ENCODE peak calls at places on chromosomes 7 and 10, in nine cellular contexts. One of them, this sample, is unnamed.

GRCh38 chr10:73819513-73820093 is 8.2 kb upstream of the NDST2 start:
- DNase-seq in gastrocnemius medialis: peak; percentile 82
- DNase-seq in testis: no peak
- DNase-seq in endodermal cell: peak; percentile 79
- DNase-seq in choroid plexus epithelial cell: peak; percentile 36
- DNase-seq in ovary: no peak
- DNase-seq in fibroblast of lung: no peak
- DNase-seq in astrocyte of the cerebellum: no peak
- DNase-seq in neural progenitor cell: no peak
- DNase-seq in this sample: no peak

GRCh38 chr10:15035385-15036301 is 8.1 kb upstream of the OLAH start:
- DNase-seq in gastrocnemius medialis: peak; percentile 21
- DNase-seq in testis: no peak
- DNase-seq in endodermal cell: peak; percentile 87
- DNase-seq in choroid plexus epithelial cell: peak; percentile 97
- DNase-seq in ovary: no peak
- DNase-seq in fibroblast of lung: peak; percentile 71
- DNase-seq in astrocyte of the cerebellum: peak; percentile 16
- DNase-seq in neural progenitor cell: no peak
- DNase-seq in this sample: peak; percentile 93

GRCh38 chr7:131071786-131072504 is 255.7 kb upstream of the MKLN1 start:
- DNase-seq in gastrocnemius medialis: no peak
- DNase-seq in testis: no peak
- DNase-seq in endodermal cell: no peak
- DNase-seq in choroid plexus epithelial cell: peak; percentile 86
- DNase-seq in ovary: peak; percentile 57
- DNase-seq in fibroblast of lung: peak; percentile 90
- DNase-seq in astrocyte of the cerebellum: peak; percentile 72
- DNase-seq in neural progenitor cell: no peak
- DNase-seq in this sample: peak; percentile 88

GRCh38 chr7:43921423-43921822 is 4.8 kb upstream of the UBE2D4 start:
- DNase-seq in gastrocnemius medialis: no peak
- DNase-seq in testis: no peak
- DNase-seq in endodermal cell: no peak
- DNase-seq in choroid plexus epithelial cell: no peak
- DNase-seq in ovary: no peak
- DNase-seq in fibroblast of lung: no peak
- DNase-seq in astrocyte of the cerebellum: no peak
- DNase-seq in neural progenitor cell: no peak
- DNase-seq in this sample: no peak

GRCh38 chr7:20650782-20651181 is 35.3 kb downstream of the ABCB5 start:
- DNase-seq in gastrocnemius medialis: no peak
- DNase-seq in testis: no peak
- DNase-seq in endodermal cell: peak; percentile 84
- DNase-seq in choroid plexus epithelial cell: no peak
- DNase-seq in ovary: no peak
- DNase-seq in fibroblast of lung: no peak
- DNase-seq in astrocyte of the cerebellum: no peak
- DNase-seq in neural progenitor cell: no peak
- DNase-seq in this sample: no peak

GRCh38 chr7:30911561-30911969 is at the start of gene AQP1:
- DNase-seq in gastrocnemius medialis: no peak
- DNase-seq in testis: no peak
- DNase-seq in endodermal cell: no peak
- DNase-seq in choroid plexus epithelial cell: peak; percentile 53
- DNase-seq in ovary: peak; percentile 72
- DNase-seq in fibroblast of lung: peak; percentile 55
- DNase-seq in astrocyte of the cerebellum: peak; percentile 9
- DNase-seq in neural progenitor cell: peak; percentile 53
- DNase-seq in this sample: peak; percentile 31

GRCh38 chr7:107948645-107949442 is 54.1 kb downstream of the LAMB1 start:
- DNase-seq in gastrocnemius medialis: no peak
- DNase-seq in testis: no peak
- DNase-seq in endodermal cell: no peak
- DNase-seq in choroid plexus epithelial cell: peak; percentile 87
- DNase-seq in ovary: no peak
- DNase-seq in fibroblast of lung: peak; percentile 93
- DNase-seq in astrocyte of the cerebellum: peak; percentile 76
- DNase-seq in neural progenitor cell: no peak
- DNase-seq in this sample: peak; percentile 93

GRCh38 chr10:127889605-127890195 is 3.0 kb downstream of the CLRN3 start:
- DNase-seq in gastrocnemius medialis: no peak
- DNase-seq in testis: no peak
- DNase-seq in endodermal cell: no peak
- DNase-seq in choroid plexus epithelial cell: peak; percentile 79
- DNase-seq in ovary: no peak
- DNase-seq in fibroblast of lung: peak; percentile 78
- DNase-seq in astrocyte of the cerebellum: no peak
- DNase-seq in neural progenitor cell: no peak
- DNase-seq in this sample: peak; percentile 50

GRCh38 chr7:30915751-30916150 is 4.1 kb downstream of the AQP1 start:
- DNase-seq in gastrocnemius medialis: no peak
- DNase-seq in testis: no peak
- DNase-seq in endodermal cell: no peak
- DNase-seq in choroid plexus epithelial cell: no peak
- DNase-seq in ovary: no peak
- DNase-seq in fibroblast of lung: no peak
- DNase-seq in astrocyte of the cerebellum: no peak
- DNase-seq in neural progenitor cell: no peak
- DNase-seq in this sample: no peak

GRCh38 chr7:113282875-113283274 is 164.5 kb upstream of the SMIM30 start:
- DNase-seq in gastrocnemius medialis: no peak
- DNase-seq in testis: no peak
- DNase-seq in endodermal cell: no peak
- DNase-seq in choroid plexus epithelial cell: no peak
- DNase-seq in ovary: no peak
- DNase-seq in fibroblast of lung: no peak
- DNase-seq in astrocyte of the cerebellum: no peak
- DNase-seq in neural progenitor cell: no peak
- DNase-seq in this sample: no peak

GRCh38 chr10:71981024-71981867 is 17.1 kb downstream of the CHST3 start:
- DNase-seq in gastrocnemius medialis: no peak
- DNase-seq in testis: peak; percentile 89
- DNase-seq in endodermal cell: no peak
- DNase-seq in choroid plexus epithelial cell: peak; percentile 45
- DNase-seq in ovary: peak; percentile 71
- DNase-seq in fibroblast of lung: peak; percentile 82
- DNase-seq in astrocyte of the cerebellum: no peak
- DNase-seq in neural progenitor cell: peak; percentile 62
- DNase-seq in this sample: peak; percentile 71

GRCh38 chr10:48224979-48225560 is 49.4 kb downstream of the FRMPD2 start:
- DNase-seq in gastrocnemius medialis: no peak
- DNase-seq in testis: peak; percentile 38
- DNase-seq in endodermal cell: no peak
- DNase-seq in choroid plexus epithelial cell: no peak
- DNase-seq in ovary: no peak
- DNase-seq in fibroblast of lung: peak; percentile 5
- DNase-seq in astrocyte of the cerebellum: no peak
- DNase-seq in neural progenitor cell: no peak
- DNase-seq in this sample: no peak

GRCh38 chr7:98234429-98235147 is 17.4 kb downstream of the TECPR1 start:
- DNase-seq in gastrocnemius medialis: no peak
- DNase-seq in testis: no peak
- DNase-seq in endodermal cell: no peak
- DNase-seq in choroid plexus epithelial cell: peak; percentile 59
- DNase-seq in ovary: no peak
- DNase-seq in fibroblast of lung: no peak
- DNase-seq in astrocyte of the cerebellum: no peak
- DNase-seq in neural progenitor cell: no peak
- DNase-seq in this sample: no peak
- TF ChIP-seq CTCF in gastrocnemius medialis: no peak
- TF ChIP-seq CTCF in testis: no peak
- TF ChIP-seq CTCF in endodermal cell: peak; percentile 19
- TF ChIP-seq CTCF in choroid plexus epithelial cell: peak; percentile 37
- TF ChIP-seq CTCF in ovary: no peak
- TF ChIP-seq CTCF in fibroblast of lung: peak; percentile 15
- TF ChIP-seq CTCF in astrocyte of the cerebellum: no peak
- TF ChIP-seq CTCF in neural progenitor cell: no peak
- TF ChIP-seq CTCF in this sample: no peak

GRCh38 chr10:929965-930364 is 1.5 kb downstream of the LARP4B start:
- DNase-seq in gastrocnemius medialis: no peak
- DNase-seq in testis: no peak
- DNase-seq in endodermal cell: peak; percentile 5
- DNase-seq in choroid plexus epithelial cell: no peak
- DNase-seq in ovary: no peak
- DNase-seq in fibroblast of lung: no peak
- DNase-seq in astrocyte of the cerebellum: no peak
- DNase-seq in neural progenitor cell: no peak
- DNase-seq in this sample: no peak

GRCh38 chr10:930415-931325 is 835 bp downstream of the LARP4B start:
- DNase-seq in gastrocnemius medialis: peak; percentile 34
- DNase-seq in testis: peak; percentile 28
- DNase-seq in endodermal cell: peak; percentile 81
- DNase-seq in choroid plexus epithelial cell: peak; percentile 32
- DNase-seq in ovary: peak; percentile 56
- DNase-seq in fibroblast of lung: peak; percentile 41
- DNase-seq in astrocyte of the cerebellum: no peak
- DNase-seq in neural progenitor cell: peak; percentile 82
- DNase-seq in this sample: peak; percentile 15

GRCh38 chr10:931326-932318 is at the start of gene LARP4B:
- DNase-seq in gastrocnemius medialis: peak; percentile 97
- DNase-seq in testis: peak; percentile 96
- DNase-seq in endodermal cell: peak; percentile 98
- DNase-seq in choroid plexus epithelial cell: peak; percentile 99
- DNase-seq in ovary: peak; percentile 97
- DNase-seq in fibroblast of lung: peak; percentile 97
- DNase-seq in astrocyte of the cerebellum: peak; percentile 94
- DNase-seq in neural progenitor cell: peak; percentile 99
- DNase-seq in this sample: peak; percentile 99

GRCh38 chr10:934746-935406 is 3.4 kb upstream of the LARP4B start:
- DNase-seq in gastrocnemius medialis: no peak
- DNase-seq in testis: no peak
- DNase-seq in endodermal cell: peak; percentile 22
- DNase-seq in choroid plexus epithelial cell: no peak
- DNase-seq in ovary: no peak
- DNase-seq in fibroblast of lung: no peak
- DNase-seq in astrocyte of the cerebellum: no peak
- DNase-seq in neural progenitor cell: no peak
- DNase-seq in this sample: no peak

DNA sequence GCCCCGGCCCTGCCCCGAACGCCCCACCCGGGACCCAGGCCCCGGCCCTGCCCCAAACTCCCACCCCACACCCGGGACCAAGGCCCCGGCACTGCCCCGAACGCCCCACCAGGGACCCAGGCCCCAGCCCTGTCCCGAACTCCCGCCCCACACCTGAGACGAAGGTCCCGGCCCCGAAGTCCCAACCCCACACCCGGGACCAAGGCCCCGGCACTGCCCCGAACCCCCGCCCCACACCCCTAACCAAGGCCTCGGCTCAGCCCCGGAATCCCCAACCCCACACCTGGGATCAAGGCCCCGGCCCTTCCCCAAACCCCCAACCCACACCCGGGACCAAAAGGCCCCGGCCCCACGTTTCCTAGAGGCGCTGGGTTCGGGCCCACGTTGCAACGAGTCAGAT is 1.1 kb upstream of the LARP4B start:
- DNase-seq in gastrocnemius medialis: peak; percentile 20
- DNase-seq in testis: no peak
- DNase-seq in endodermal cell: peak; percentile 66
- DNase-seq in choroid plexus epithelial cell: no peak
- DNase-seq in ovary: peak; percentile 61
- DNase-seq in fibroblast of lung: no peak
- DNase-seq in astrocyte of the cerebellum: no peak
- DNase-seq in neural progenitor cell: no peak
- DNase-seq in this sample: no peak
- H3K4me3 ChIP-seq in gastrocnemius medialis: peak overlapping the region; percentile 95
- H3K4me3 ChIP-seq in testis: peak overlapping the region; percentile 88
- H3K4me3 ChIP-seq in endodermal cell: no peak overlapping the region
- H3K4me3 ChIP-seq in choroid plexus epithelial cell: no peak overlapping the region
- H3K4me3 ChIP-seq in ovary: peak overlapping the region; percentile 85
- H3K4me3 ChIP-seq in fibroblast of lung: no peak overlapping the region
- H3K4me3 ChIP-seq in astrocyte of the cerebellum: no peak overlapping the region
- H3K4me3 ChIP-seq in neural progenitor cell: peak overlapping the region; percentile 61
- H3K4me3 ChIP-seq in this sample: no peak overlapping the region

GRCh38 chr10:118046491-118047362 is at the start of gene RAB11FIP2:
- DNase-seq in gastrocnemius medialis: peak; percentile 93
- DNase-seq in testis: peak; percentile 98
- DNase-seq in endodermal cell: peak; percentile 98
- DNase-seq in choroid plexus epithelial cell: peak; percentile 91
- DNase-seq in ovary: peak; percentile 98
- DNase-seq in fibroblast of lung: peak; percentile 87
- DNase-seq in astrocyte of the cerebellum: peak; percentile 70
- DNase-seq in neural progenitor cell: peak; percentile 97
- DNase-seq in this sample: peak; percentile 89
- TF ChIP-seq CTCF in gastrocnemius medialis: no peak
- TF ChIP-seq CTCF in testis: no peak
- TF ChIP-seq CTCF in endodermal cell: peak; percentile 64
- TF ChIP-seq CTCF in choroid plexus epithelial cell: peak; percentile 19
- TF ChIP-seq CTCF in ovary: no peak
- TF ChIP-seq CTCF in fibroblast of lung: peak; percentile 12
- TF ChIP-seq CTCF in astrocyte of the cerebellum: peak; percentile 28
- TF ChIP-seq CTCF in neural progenitor cell: peak; percentile 63
- TF ChIP-seq CTCF in this sample: peak; percentile 26

GRCh38 chr10:97034301-97034700 is 151.5 kb downstream of the SLIT1 start:
- DNase-seq in gastrocnemius medialis: no peak
- DNase-seq in testis: no peak
- DNase-seq in endodermal cell: no peak
- DNase-seq in choroid plexus epithelial cell: no peak
- DNase-seq in ovary: no peak
- DNase-seq in fibroblast of lung: no peak
- DNase-seq in astrocyte of the cerebellum: no peak
- DNase-seq in neural progenitor cell: no peak
- DNase-seq in this sample: no peak
- H3K4me3 ChIP-seq in gastrocnemius medialis: no peak overlapping the region
- H3K4me3 ChIP-seq in testis: no peak overlapping the region
- H3K4me3 ChIP-seq in endodermal cell: no peak overlapping the region
- H3K4me3 ChIP-seq in choroid plexus epithelial cell: no peak overlapping the region
- H3K4me3 ChIP-seq in ovary: no peak overlapping the region
- H3K4me3 ChIP-seq in fibroblast of lung: no peak overlapping the region
- H3K4me3 ChIP-seq in astrocyte of the cerebellum: no peak overlapping the region
- H3K4me3 ChIP-seq in neural progenitor cell: no peak overlapping the region
- H3K4me3 ChIP-seq in this sample: no peak overlapping the region

DNA sequence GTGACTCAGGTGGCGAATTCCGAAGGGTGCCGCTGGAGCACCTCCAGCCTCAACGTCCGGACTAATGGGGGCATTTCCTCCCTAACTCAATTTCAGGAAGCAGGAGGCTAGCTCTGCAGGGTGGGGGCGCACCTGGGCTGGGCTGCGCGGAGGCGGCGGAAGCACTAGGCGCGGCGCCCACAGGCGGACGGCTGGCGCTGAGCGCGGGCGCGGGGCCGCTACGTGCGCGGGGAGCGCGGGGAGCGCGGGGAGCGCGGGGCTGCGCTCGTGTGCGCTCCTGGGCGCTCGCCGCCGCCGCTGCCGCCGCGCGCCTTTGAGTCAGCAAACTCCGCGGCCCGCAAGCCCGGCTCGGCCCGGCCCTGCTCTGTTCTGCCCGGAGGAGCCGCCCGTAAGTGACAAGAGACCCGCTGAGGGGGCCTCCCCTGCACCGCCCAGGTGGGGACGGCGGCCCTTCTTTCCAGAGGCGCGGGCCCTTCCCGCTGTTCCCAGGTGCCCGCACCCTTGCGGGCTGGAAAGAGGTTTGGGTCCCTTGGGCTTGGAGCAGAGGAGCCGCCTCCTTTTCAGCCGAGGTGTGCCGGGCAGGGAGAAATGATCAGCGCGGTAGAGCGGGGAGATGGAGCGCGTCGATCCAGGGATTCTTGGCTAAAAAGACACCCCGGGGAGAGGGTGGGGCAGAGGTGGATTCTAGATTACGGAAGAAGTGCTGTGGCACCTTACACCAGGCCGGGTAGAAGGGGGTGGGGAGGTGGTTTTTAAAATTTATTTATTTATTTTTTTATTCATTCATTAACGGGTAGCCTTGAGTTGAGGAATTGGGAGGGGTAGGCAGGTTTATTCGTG is at the start of gene SNX10:
- DNase-seq in gastrocnemius medialis: no peak
- DNase-seq in testis: peak; percentile 65
- DNase-seq in endodermal cell: peak; percentile 90
- DNase-seq in choroid plexus epithelial cell: peak; percentile 12
- DNase-seq in ovary: no peak
- DNase-seq in fibroblast of lung: peak; percentile 45
- DNase-seq in astrocyte of the cerebellum: no peak
- DNase-seq in neural progenitor cell: peak; percentile 88
- DNase-seq in this sample: no peak
- TF ChIP-seq CTCF in gastrocnemius medialis: no peak
- TF ChIP-seq CTCF in testis: no peak
- TF ChIP-seq CTCF in endodermal cell: peak; percentile 55
- TF ChIP-seq CTCF in choroid plexus epithelial cell: peak; percentile 6
- TF ChIP-seq CTCF in ovary: no peak
- TF ChIP-seq CTCF in fibroblast of lung: no peak
- TF ChIP-seq CTCF in astrocyte of the cerebellum: no peak
- TF ChIP-seq CTCF in neural progenitor cell: peak; percentile 48
- TF ChIP-seq CTCF in this sample: no peak

This sample was measured in astrocyte of the spinal cord.